ENCODE peak calls at places on chromosomes 7 and 10, in seven cellular contexts. Y, T, L, C, N, W and S are unnamed samples.

GRCh38 chr10:113993489-113993932 is 50.2 kb upstream of the ADRB1 start:
- DNase-seq in L (no peak), Y (no peak), T (peak; percentile 81), W (peak; percentile 40), C (no peak), N (no peak), S (no peak)

GRCh38 chr7:140421521-140421920 is 17.7 kb downstream of the RAB19 start:
- DNase-seq in T (no peak), W (no peak), Y (no peak), N (no peak), C (no peak), L (no peak), S (no peak)

GRCh38 chr7:124879771-124880170 is 49.9 kb downstream of the POT1 start:
- DNase-seq in C (no peak), Y (no peak), T (no peak), N (no peak), W (no peak), L (no peak), S (no peak)

GRCh38 chr7:93194368-93194767 is 31.9 kb downstream of the HEPACAM2 start:
- DNase-seq in L (no peak), Y (no peak), W (no peak), T (no peak), C (no peak), N (no peak), S (peak; percentile 44)

GRCh38 chr10:59234194-59234593 is 57.8 kb downstream of the PHYHIPL start:
- DNase-seq in N (no peak), C (no peak), L (no peak), W (no peak), T (no peak), Y (no peak), S (no peak)

GRCh38 chr7:11760372-11760771 is 71.6 kb downstream of the THSD7A start:
- DNase-seq in T (no peak), L (no peak), W (peak; percentile 19), C (no peak), N (no peak), Y (no peak), S (no peak)

GRCh38 chr7:1290262-1291039 is 57.8 kb downstream of the UNCX start:
- DNase-seq in C (no peak), W (peak; percentile 32), L (peak; percentile 84), Y (no peak), T (peak; percentile 70), N (no peak), S (no peak)

GRCh38 chr7:43625453-43625852 is 42.5 kb downstream of the STK17A start:
- DNase-seq in W (peak; percentile 50), C (no peak), T (no peak), Y (no peak), L (no peak), N (no peak), S (no peak)

GRCh38 chr10:33306756-33307519 is 27.5 kb downstream of the NRP1 start:
- DNase-seq in Y (no peak), N (no peak), T (no peak), W (no peak), L (no peak), C (no peak), S (no peak)

GRCh38 chr10:133176546-133176945 is 16.5 kb downstream of the KNDC1 start:
- DNase-seq in L (no peak), T (no peak), Y (no peak), N (no peak), C (no peak), W (no peak), S (no peak)

DNA sequence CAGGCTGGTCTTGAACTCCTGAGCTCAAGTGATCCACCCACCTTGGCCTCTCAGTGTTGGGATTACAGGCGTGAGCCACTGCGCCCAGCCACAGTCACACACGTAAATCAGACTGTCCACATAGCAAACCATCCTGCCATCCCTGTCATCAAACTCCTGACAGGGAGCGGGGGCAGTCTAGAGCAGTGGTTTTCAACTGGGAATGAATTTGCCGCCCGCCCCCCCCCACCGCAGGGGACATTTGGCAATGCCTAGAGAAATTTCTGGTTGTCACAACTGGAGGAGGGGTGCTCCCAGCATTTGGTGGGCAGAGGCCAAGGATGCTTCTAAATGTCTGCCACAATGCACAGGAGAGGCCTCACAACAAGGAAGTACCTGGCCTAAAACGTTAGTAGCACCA is 24.1 kb downstream of the CAMK2G start:
- DNase-seq in W (no peak), T (peak; percentile 37), C (no peak), Y (no peak), L (no peak), N (no peak), S (no peak)
- H3K27ac ChIP-seq in W (no peak overlapping the region), T (no peak overlapping the region), C (peak overlapping the region; percentile 95), Y (no peak overlapping the region), L (peak overlapping the region; percentile 66), N (no peak overlapping the region), S (no peak overlapping the region)

GRCh38 chr7:55498142-55498541 is 74.2 kb downstream of the VOPP1 start:
- DNase-seq in W (no peak), L (no peak), C (no peak), Y (no peak), N (no peak), T (no peak), S (no peak)

GRCh38 chr7:55500117-55500516 is 72.2 kb downstream of the VOPP1 start:
- DNase-seq in L (no peak), T (no peak), Y (no peak), N (no peak), W (no peak), C (no peak), S (no peak)

GRCh38 chr7:55499591-55499990 is 72.7 kb downstream of the VOPP1 start:
- DNase-seq in C (no peak), N (no peak), W (no peak), L (no peak), T (no peak), Y (no peak), S (no peak)

GRCh38 chr7:55497521-55497920 is 74.8 kb downstream of the VOPP1 start:
- DNase-seq in W (no peak), C (no peak), L (no peak), T (no peak), N (no peak), Y (no peak), S (no peak)

GRCh38 chr7:55498770-55499169 is 73.5 kb downstream of the VOPP1 start:
- DNase-seq in N (no peak), C (no peak), W (no peak), T (no peak), Y (no peak), L (no peak), S (no peak)
- H3K27ac ChIP-seq in N (no peak overlapping the region), C (no peak overlapping the region), W (no peak overlapping the region), T (no peak overlapping the region), Y (no peak overlapping the region), L (no peak overlapping the region), S (no peak overlapping the region)

GRCh38 chr7:150686030-150686626 is 622 bp downstream of the GIMAP2 start:
- DNase-seq in C (no peak), L (no peak), T (no peak), N (no peak), Y (no peak), W (no peak), S (no peak)
- H3K27ac ChIP-seq in C (peak overlapping the region; percentile 43), L (peak overlapping the region; percentile 85), T (peak overlapping the region; percentile 94), N (peak overlapping the region; percentile 39), Y (peak overlapping the region; percentile 93), W (no peak overlapping the region), S (no peak overlapping the region)

GRCh38 chr10:30645340-30645827 is 15.8 kb upstream of the LYZL2 start:
- DNase-seq in W (peak; percentile 53), C (no peak), N (no peak), Y (no peak), L (no peak), T (peak; percentile 74), S (no peak)
- H3K27ac ChIP-seq in W (no peak overlapping the region), C (peak overlapping the region; percentile 81), N (no peak overlapping the region), Y (no peak overlapping the region), L (peak overlapping the region; percentile 49), T (peak overlapping the region; percentile 97), S (no peak overlapping the region)

GRCh38 chr7:31056775-31057346 is 4.8 kb downstream of the ADCYAP1R1 start:
- DNase-seq in Y (no peak), T (no peak), W (peak; percentile 40), N (no peak), L (no peak), C (no peak), S (no peak)

GRCh38 chr7:31052841-31053601 is 913 bp downstream of the ADCYAP1R1 start:
- DNase-seq in N (no peak), W (no peak), L (peak; percentile 57), T (no peak), Y (no peak), C (no peak), S (no peak)

GRCh38 chr7:31054608-31055273 is 2.6 kb downstream of the ADCYAP1R1 start:
- DNase-seq in N (no peak), W (no peak), T (no peak), L (no peak), C (no peak), Y (no peak), S (no peak)

GRCh38 chr7:31053986-31054385 is 1.9 kb downstream of the ADCYAP1R1 start:
- DNase-seq in C (no peak), Y (no peak), L (no peak), N (no peak), W (no peak), T (no peak), S (no peak)

GRCh38 chr7:31055501-31055900 is 3.4 kb downstream of the ADCYAP1R1 start:
- DNase-seq in W (no peak), Y (no peak), L (no peak), C (no peak), T (no peak), N (no peak), S (no peak)
- H3K27ac ChIP-seq in W (no peak overlapping the region), Y (no peak overlapping the region), L (no peak overlapping the region), C (no peak overlapping the region), T (no peak overlapping the region), N (no peak overlapping the region), S (no peak overlapping the region)

DNA sequence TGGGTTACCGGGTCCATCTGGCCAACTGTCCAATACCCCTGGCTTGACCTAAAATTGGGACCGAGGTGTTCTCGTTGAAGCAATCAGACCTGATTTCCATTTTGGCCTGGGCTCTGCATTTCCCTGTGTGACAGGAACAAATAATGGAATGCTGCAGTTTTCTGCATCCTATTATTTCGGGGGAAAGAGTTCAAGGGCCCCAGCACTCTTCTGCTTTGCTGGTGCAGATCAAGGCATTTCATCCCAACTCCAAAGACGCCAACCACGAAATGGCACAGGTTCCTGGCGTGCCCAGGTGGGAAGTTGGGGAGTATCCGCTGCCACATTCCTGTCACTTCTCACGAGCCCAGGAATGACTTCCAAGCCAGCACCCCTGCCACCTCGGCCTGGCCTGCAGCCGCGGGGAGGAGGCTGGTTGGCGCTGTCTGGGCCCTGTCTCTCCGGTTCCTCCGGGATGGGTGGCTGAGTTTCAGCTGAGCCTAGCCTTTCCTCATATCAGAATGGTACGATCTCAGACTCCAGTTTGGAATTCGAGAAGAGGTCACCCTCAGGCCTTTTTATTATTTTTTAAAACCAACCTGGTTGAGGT is 56.5 kb downstream of the FAM171A1 start:
- DNase-seq in W (no peak), T (no peak), L (peak; percentile 55), C (no peak), Y (no peak), N (no peak), S (no peak)
- H3K27ac ChIP-seq in W (no peak overlapping the region), T (no peak overlapping the region), L (no peak overlapping the region), C (no peak overlapping the region), Y (no peak overlapping the region), N (peak overlapping the region; percentile 93), S (no peak overlapping the region)